ENCODE peak calls at places on chromosomes 12 and 14, in ten cellular contexts. S, T, Q, X, N, B, Z, D, M and L are unnamed samples.

GRCh38 chr12:97385121-97385520 is 77.5 kb upstream of the RMST start:
- DNase-seq in Z (no peak), D (no peak), N (no peak), T (no peak), X (no peak), B (no peak), Q (no peak), S (no peak), M (no peak), L (no peak)

GRCh38 chr14:22630486-22630885 is 13.7 kb downstream of the OR6J1 start:
- DNase-seq in M (no peak), N (no peak), T (no peak), X (no peak), B (no peak), D (no peak), S (no peak), Z (peak; percentile 68), Q (no peak), L (no peak)

GRCh38 chr12:52956987-52957386 is 8.1 kb downstream of the KRT18 start:
- DNase-seq in M (no peak), Q (peak; percentile 14), X (no peak), Z (no peak), T (no peak), D (no peak), N (no peak), B (no peak), S (no peak), L (no peak)

GRCh38 chr12:27555928-27556778 is 32.1 kb downstream of the PPFIBP1 start:
- DNase-seq in B (no peak), Z (no peak), S (no peak), T (no peak), X (no peak), Q (peak; percentile 54), D (no peak), N (no peak), M (no peak), L (no peak)

GRCh38 chr12:52203126-52203921 is 11.5 kb upstream of the KRT80 start:
- DNase-seq in Z (no peak), X (peak; percentile 10), T (no peak), D (no peak), N (no peak), S (peak; percentile 28), B (peak; percentile 90), Q (peak; percentile 34), M (no peak), L (no peak)

GRCh38 chr12:85741051-85741450 is 95.2 kb downstream of the RASSF9 start:
- DNase-seq in Q (no peak), M (no peak), B (no peak), S (no peak), Z (no peak), N (no peak), T (no peak), X (no peak), D (no peak), L (no peak)

GRCh38 chr12:64544796-64545382 is 65.4 kb upstream of the RASSF3 start:
- DNase-seq in B (peak; percentile 77), Q (no peak), N (no peak), D (no peak), M (no peak), S (no peak), T (no peak), Z (no peak), X (peak; percentile 78), L (no peak)

GRCh38 chr12:89947437-89948265 is 239.0 kb upstream of the ATP2B1 start:
- DNase-seq in X (no peak), D (no peak), Z (peak; percentile 52), T (no peak), Q (no peak), S (no peak), B (peak; percentile 79), N (no peak), M (no peak), L (peak; percentile 73)

GRCh38 chr12:108355069-108355468 is 16.0 kb upstream of the CMKLR1 start:
- DNase-seq in S (no peak), X (no peak), B (no peak), D (no peak), M (no peak), Z (no peak), T (no peak), N (no peak), Q (no peak), L (no peak)

GRCh38 chr14:100898935-100899840 is 4.3 kb downstream of the RTL1 start:
- DNase-seq in X (no peak), B (peak; percentile 21), N (no peak), Q (no peak), S (no peak), D (peak; percentile 18), M (no peak), T (no peak), Z (no peak), L (no peak)

GRCh38 chr12:12800406-12801180 is 12.6 kb upstream of the DDX47 start:
- DNase-seq in M (no peak), Z (no peak), N (no peak), D (no peak), B (no peak), X (no peak), S (no peak), T (no peak), Q (no peak), L (no peak)